ENCODE peak calls at places on chromosome 12, in seven cellular contexts. H, Q, Y, C, I, Z and B are unnamed samples.

GRCh38 chr12:65306229-65306602 is 27.7 kb downstream of the MSRB3 start:
- DNase-seq in I (no peak), Y (no peak), H (no peak), Z (no peak), C (no peak), Q (peak), B (no peak)

GRCh38 chr12:128807161-128807724 is 16.5 kb downstream of the SLC15A4 start:
- DNase-seq in H (no peak), Q (no peak), C (no peak), Z (peak), I (no peak), Y (no peak), B (no peak)

GRCh38 chr12:21151184-21151583 is 20.2 kb downstream of the SLCO1B1 start:
- DNase-seq in Y (no peak), H (no peak), Z (no peak), I (no peak), C (no peak), Q (no peak), B (no peak)

GRCh38 chr12:94147991-94148840 is at the start of gene PLXNC1:
- DNase-seq in C (peak), Y (peak), Q (peak), Z (no peak), H (peak), I (peak), B (peak)

GRCh38 chr12:30696943-30697342 is 1.3 kb upstream of the IPO8 start:
- DNase-seq in C (no peak), Q (no peak), Z (no peak), I (no peak), H (no peak), Y (no peak), B (no peak)

GRCh38 chr12:1791104-1791927 is 29.0 kb upstream of the LRTM2 start:
- DNase-seq in C (no peak), Y (peak), I (peak), Q (peak), H (peak), Z (no peak), B (peak)

GRCh38 chr12:130041983-130042812 is 120.1 kb upstream of the FZD10 start:
- DNase-seq in C (peak), Y (peak), Q (no peak), I (peak), Z (peak), H (no peak), B (no peak)

GRCh38 chr12:54030889-54031860 is 1.7 kb upstream of the HOXC5 start:
- DNase-seq in I (no peak), C (peak), Q (peak), Z (no peak), H (no peak), Y (peak), B (no peak)

GRCh38 chr12:93387780-93388179 is 10.1 kb downstream of the NUDT4 start:
- DNase-seq in Q (peak), C (no peak), I (peak), H (no peak), Y (no peak), Z (no peak), B (no peak)

GRCh38 chr12:123532808-123533649 is 490 bp downstream of the RILPL1 start:
- DNase-seq in C (peak), Q (peak), I (no peak), H (peak), Y (peak), Z (no peak), B (peak)

GRCh38 chr12:81598205-81598604 is 160.9 kb downstream of the PPFIA2 start:
- DNase-seq in H (no peak), Z (no peak), Y (no peak), I (no peak), C (no peak), Q (no peak), B (no peak)

GRCh38 chr12:49527361-49528130 is 11.3 kb upstream of the KCNH3 start:
- DNase-seq in Z (no peak), H (no peak), Q (no peak), I (no peak), C (no peak), Y (no peak), B (no peak)

GRCh38 chr12:67457799-67458680 is 188.9 kb downstream of the CAND1 start:
- DNase-seq in H (no peak), C (no peak), Q (no peak), Z (no peak), Y (peak), I (no peak), B (no peak)

GRCh38 chr12:132228535-132229422 is 84.5 kb downstream of the NOC4L start:
- DNase-seq in Z (no peak), C (no peak), Q (no peak), H (no peak), Y (no peak), I (no peak), B (no peak)

GRCh38 chr12:57816001-57816854 is 2.3 kb downstream of the AVIL start:
- DNase-seq in I (no peak), Y (no peak), Q (no peak), C (no peak), H (no peak), Z (no peak), B (no peak)

GRCh38 chr12:90677552-90677951 is 277.4 kb downstream of the CCER1 start:
- DNase-seq in H (no peak), Q (no peak), Y (no peak), I (no peak), C (no peak), Z (no peak), B (no peak)

DNA sequence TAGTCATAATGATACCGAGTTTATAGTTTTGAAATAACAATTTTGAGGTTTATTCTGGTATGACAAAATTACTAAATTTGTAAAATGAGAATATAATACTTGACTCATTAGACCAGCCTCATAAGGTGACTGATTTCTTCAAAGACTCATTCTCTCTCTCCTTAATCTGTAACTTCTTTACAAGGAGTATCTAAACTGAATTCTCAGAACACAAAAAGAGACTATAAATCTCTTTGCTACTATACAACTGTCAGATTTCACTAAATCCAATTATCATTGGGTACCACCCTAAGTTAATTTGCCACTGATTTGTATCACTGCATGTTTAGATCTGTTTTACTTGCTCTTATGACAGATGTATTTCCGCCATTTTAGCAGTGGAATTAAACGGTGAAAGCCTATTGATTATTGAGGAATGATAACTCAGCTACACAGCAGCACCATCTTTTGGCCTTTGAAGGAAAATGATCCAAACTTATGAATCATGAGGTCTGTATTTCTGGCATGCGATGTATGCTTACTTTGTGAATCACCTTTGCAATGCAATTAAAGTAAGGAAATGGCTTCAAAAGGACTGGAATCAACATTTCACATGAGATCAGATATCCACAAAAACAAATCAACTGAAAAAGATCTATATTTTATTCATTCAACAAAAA is 161.2 kb downstream of the RERGL start:
- DNase-seq in I (peak), Z (no peak), Q (peak), C (no peak), H (no peak), Y (peak), B (no peak)
- H3K27ac ChIP-seq in I (no peak), Z (no peak), Q (peak), C (no peak), H (no peak), Y (no peak), B (no peak)

DNA sequence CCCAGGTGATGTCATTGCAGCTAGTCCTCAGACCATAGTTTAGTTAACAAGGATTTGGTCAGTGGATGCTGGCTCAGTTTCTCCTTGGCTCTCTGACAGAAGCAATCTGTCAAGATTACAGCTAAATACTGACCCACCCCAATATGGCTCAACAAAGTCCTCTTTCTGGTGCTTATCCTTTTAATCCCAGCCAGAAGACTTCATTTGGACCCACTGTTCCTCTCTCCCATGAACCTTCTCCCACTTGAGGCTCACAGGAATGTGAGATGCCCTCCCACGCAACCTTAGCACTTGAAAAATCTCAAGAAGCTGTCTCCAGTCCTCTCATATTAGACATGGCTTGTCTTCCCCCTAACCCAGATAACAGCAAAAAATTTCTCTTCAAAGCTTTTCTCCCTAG is 47.7 kb downstream of the C12orf50 start:
- DNase-seq in I (no peak), H (no peak), C (no peak), Q (peak), Y (no peak), Z (no peak), B (no peak)
- H3K27ac ChIP-seq in I (no peak), H (no peak), C (no peak), Q (no peak), Y (no peak), Z (no peak), B (no peak)

DNA sequence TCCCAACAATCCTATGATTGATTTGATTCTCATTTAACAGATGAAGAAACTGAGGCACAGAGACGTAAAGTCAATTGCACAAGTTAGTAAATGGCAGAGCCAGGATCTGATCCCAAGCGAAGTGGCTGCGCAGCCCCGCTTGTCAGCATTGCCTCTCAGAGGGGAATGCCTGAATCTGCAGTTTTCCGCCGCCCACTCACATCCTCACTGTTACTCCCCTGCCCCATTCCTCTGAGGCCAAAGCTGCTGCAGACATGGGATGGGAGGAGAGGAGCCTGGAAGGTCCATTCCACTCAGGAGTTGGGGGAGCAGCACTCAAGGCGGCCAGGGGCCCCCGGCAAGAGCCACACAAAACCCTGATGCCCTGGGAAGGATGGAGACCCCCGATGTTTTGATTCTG is 1.0 kb downstream of the NRIP2 start:
- DNase-seq in H (no peak), Z (no peak), I (no peak), Q (no peak), C (no peak), Y (no peak), B (peak)
- H3K27ac ChIP-seq in H (no peak), Z (peak), I (no peak), Q (no peak), C (no peak), Y (no peak), B (peak)

GRCh38 chr12:122172262-122172939 is 1.6 kb downstream of the IL31 start:
- DNase-seq in H (no peak), Z (no peak), Q (no peak), I (no peak), C (no peak), Y (no peak), B (no peak)
- H3K27ac ChIP-seq in H (no peak), Z (no peak), Q (no peak), I (no peak), C (no peak), Y (no peak), B (no peak)

GRCh38 chr12:6630696-6631095 is 5.1 kb downstream of the LPAR5 start:
- DNase-seq in H (no peak), C (no peak), I (no peak), Q (no peak), Y (no peak), Z (no peak), B (no peak)
- H3K27ac ChIP-seq in H (peak), C (no peak), I (peak), Q (no peak), Y (no peak), Z (peak), B (no peak)

GRCh38 chr12:109588461-109589239 is 15.1 kb downstream of the MVK start:
- DNase-seq in Q (no peak), Z (no peak), Y (no peak), I (no peak), H (no peak), C (no peak), B (no peak)

GRCh38 chr12:109590566-109590965 is 17.0 kb downstream of the MVK start:
- DNase-seq in Q (no peak), C (no peak), I (no peak), Z (no peak), Y (no peak), H (no peak), B (no peak)

GRCh38 chr12:109589691-109590245 is 16.2 kb downstream of the MVK start:
- DNase-seq in H (no peak), I (no peak), Y (no peak), C (no peak), Q (no peak), Z (no peak), B (no peak)

GRCh38 chr12:109587921-109588320 is 14.3 kb downstream of the MVK start:
- DNase-seq in C (no peak), H (no peak), Q (no peak), Z (no peak), Y (no peak), I (no peak), B (no peak)

DNA sequence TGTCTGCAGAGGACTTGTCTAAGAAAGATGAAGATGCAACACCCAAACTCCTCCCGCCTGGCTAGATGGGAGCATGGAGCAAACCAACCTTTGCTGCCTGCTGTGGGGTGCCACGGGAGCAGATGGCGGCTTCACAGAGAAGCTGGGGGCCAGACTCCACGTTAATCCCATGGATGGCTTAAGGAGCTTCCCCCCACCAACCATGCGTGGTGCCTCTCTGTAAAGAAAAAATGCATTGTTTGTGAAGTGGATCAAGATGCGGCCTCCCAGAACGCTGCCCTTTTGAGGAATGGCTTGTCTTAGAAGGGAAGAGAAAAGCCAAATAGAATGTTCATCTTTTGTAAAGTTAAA is 15.6 kb downstream of the MVK start:
- DNase-seq in C (no peak), H (no peak), Q (no peak), I (no peak), Z (no peak), Y (no peak), B (no peak)
- H3K27ac ChIP-seq in C (no peak), H (no peak), Q (no peak), I (no peak), Z (no peak), Y (no peak), B (no peak)

GRCh38 chr12:69405466-69405865 is 45.9 kb downstream of the YEATS4 start:
- DNase-seq in Z (no peak), I (peak), C (peak), H (no peak), Y (no peak), Q (peak), B (peak)
- H3K27ac ChIP-seq in Z (no peak), I (no peak), C (no peak), H (no peak), Y (no peak), Q (peak), B (no peak)

DNA sequence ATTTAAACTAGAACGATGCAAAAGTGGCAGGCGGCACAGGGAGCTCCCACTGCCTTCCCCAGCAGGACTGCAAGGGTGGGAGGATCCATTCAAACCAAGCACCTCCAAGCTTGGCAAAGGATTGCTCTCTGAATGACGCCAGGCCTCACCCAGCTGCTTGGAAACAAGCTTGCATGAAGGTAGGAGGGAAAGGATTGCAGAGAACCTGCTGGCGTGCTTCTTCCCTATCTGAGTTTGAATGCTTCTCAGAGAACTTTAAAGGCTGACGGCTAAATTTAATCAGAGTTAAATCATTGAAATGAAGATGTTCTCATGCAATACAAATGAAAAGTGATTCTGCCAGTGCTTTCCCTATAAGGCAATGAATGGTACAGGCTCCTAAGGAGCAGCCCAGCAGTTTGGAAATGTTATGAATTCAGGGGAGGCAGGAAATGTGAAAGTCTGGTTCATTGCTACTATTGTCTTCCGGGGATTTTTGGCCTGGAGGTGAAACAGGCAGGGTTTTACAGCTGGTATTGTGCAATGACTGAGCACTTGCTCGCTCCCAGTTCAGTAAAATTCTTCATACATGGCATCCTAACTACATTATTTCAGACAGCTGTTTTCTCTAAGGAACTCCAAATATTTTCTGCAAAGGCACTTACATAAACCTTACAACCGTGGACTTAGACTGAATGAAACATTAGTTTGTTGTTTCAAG is 31.9 kb upstream of the DUSP6 start:
- DNase-seq in C (no peak), Y (peak), I (peak), Z (no peak), H (peak), Q (peak), B (peak)
- H3K27ac ChIP-seq in C (peak), Y (peak), I (peak), Z (no peak), H (peak), Q (peak), B (peak)